ENCODE peak calls at places on chromosomes 7 and 10, in five cellular contexts. D is adipocyte, W is H7, K is tibial nerve, V is astrocyte of the spinal cord. B is an unnamed sample.

GRCh38 chr10:24292304-24293291 is 83.7 kb downstream of the KIAA1217 start:
- DNase-seq in K (no peak), V (no peak), W (no peak), D (no peak), B (no peak)

GRCh38 chr10:31940839-31941653 is 12.4 kb upstream of the ARHGAP12 start:
- DNase-seq in W (no peak), K (no peak), D (peak), V (peak), B (peak)

GRCh38 chr10:94409016-94409657 is 6.8 kb downstream of the TBC1D12 start:
- DNase-seq in V (no peak), K (no peak), D (no peak), W (no peak), B (no peak)

GRCh38 chr7:35762781-35763180 is 38.1 kb upstream of the SEPTIN7 start:
- DNase-seq in K (no peak), D (no peak), V (no peak), W (no peak), B (no peak)

GRCh38 chr7:68744036-68744435 is 854.2 kb upstream of the AUTS2 start:
- DNase-seq in K (no peak), D (no peak), V (no peak), W (no peak), B (no peak)

GRCh38 chr10:118734477-118734876 is 20.3 kb downstream of the CACUL1 start:
- DNase-seq in V (no peak), W (no peak), D (no peak), K (no peak), B (no peak)

GRCh38 chr10:124010563-124011131 is 82.8 kb downstream of the CHST15 start:
- DNase-seq in V (no peak), D (peak), W (peak), K (no peak), B (no peak)

GRCh38 chr10:46550076-46550790 is 6.2 kb downstream of the GPRIN2 start:
- DNase-seq in D (no peak), K (no peak), W (peak), V (no peak), B (no peak)

GRCh38 chr10:125502276-125502675 is 180.7 kb downstream of the TEX36 start:
- DNase-seq in W (no peak), D (no peak), K (no peak), V (no peak), B (no peak)

GRCh38 chr7:28408974-28409715 is 3.2 kb upstream of the CREB5 start:
- DNase-seq in V (peak), W (peak), D (peak), K (peak), B (peak)

GRCh38 chr7:80288175-80289122 is 153.8 kb downstream of the GNAI1 start:
- DNase-seq in V (peak), K (no peak), D (no peak), W (no peak), B (peak)

GRCh38 chr10:17025444-17026295 is 103.9 kb downstream of the CUBN start:
- DNase-seq in D (peak), W (no peak), K (no peak), V (peak), B (peak)

GRCh38 chr7:105016083-105017075 is 2.4 kb downstream of the KMT2E start:
- DNase-seq in K (no peak), D (peak), W (no peak), V (peak), B (no peak)

GRCh38 chr7:55127135-55127551 is 108.3 kb downstream of the EGFR start:
- DNase-seq in D (peak), V (no peak), W (no peak), K (no peak), B (no peak)

GRCh38 chr10:94989192-94989591 is 50.7 kb downstream of the CYP2C9 start:
- DNase-seq in K (no peak), D (no peak), V (no peak), W (no peak), B (no peak)

GRCh38 chr10:99695761-99696160 is 36.2 kb downstream of the COX15 start:
- DNase-seq in V (peak), D (peak), K (no peak), W (no peak), B (no peak)

GRCh38 chr10:123798856-123799255 is 92.8 kb downstream of the CPXM2 start:
- DNase-seq in W (no peak), K (no peak), V (no peak), D (no peak), B (no peak)

GRCh38 chr7:97179454-97180104 is 62.1 kb downstream of the SDHAF3 start:
- DNase-seq in K (peak), D (peak), W (peak), V (peak), B (peak)

GRCh38 chr7:117158941-117159705 is 163.7 kb downstream of the WNT2 start:
- DNase-seq in V (peak), D (peak), K (no peak), W (no peak), B (no peak)

GRCh38 chr7:40329601-40330153 is 194.9 kb downstream of the SUGCT start:
- DNase-seq in K (no peak), W (peak), V (peak), D (peak), B (no peak)

GRCh38 chr10:125006921-125007391 is 65.0 kb downstream of the ZRANB1 start:
- DNase-seq in D (peak), V (no peak), K (no peak), W (no peak), B (peak)

GRCh38 chr10:69359089-69360025 is 57.4 kb downstream of the TACR2 start:
- DNase-seq in D (peak), W (no peak), K (no peak), V (peak), B (peak)

GRCh38 chr10:121437596-121437995 is 160.6 kb downstream of the FGFR2 start:
- DNase-seq in K (no peak), V (no peak), W (no peak), D (no peak), B (no peak)

GRCh38 chr10:5832946-5833345 is 19.7 kb upstream of the GDI2 start:
- DNase-seq in V (no peak), W (no peak), D (no peak), K (no peak), B (no peak)

GRCh38 chr7:129530881-129531391 is 28.6 kb downstream of the SMKR1 start:
- DNase-seq in K (no peak), V (peak), D (peak), W (no peak), B (peak)

GRCh38 chr7:256981-257646 is 32.9 kb upstream of the FOXL3 start:
- DNase-seq in W (no peak), V (no peak), D (no peak), K (no peak), B (no peak)

GRCh38 chr10:5399332-5399731 is 5.3 kb downstream of the TUBAL3 start:
- DNase-seq in D (no peak), V (no peak), W (no peak), K (no peak), B (no peak)

GRCh38 chr7:51276967-51277366 is 39.6 kb downstream of the COBL start:
- DNase-seq in V (no peak), W (no peak), K (no peak), D (no peak), B (no peak)

GRCh38 chr7:19392246-19392645 is 247.0 kb upstream of the FERD3L start:
- DNase-seq in K (no peak), D (peak), W (no peak), V (peak), B (peak)

GRCh38 chr7:150784954-150785353 is 15.2 kb downstream of the TMEM176B start:
- DNase-seq in V (no peak), K (no peak), D (no peak), W (no peak), B (no peak)

GRCh38 chr10:31604141-31604540 is 285.1 kb downstream of the ZEB1 start:
- DNase-seq in V (peak), K (no peak), W (peak), D (peak), B (peak)

GRCh38 chr7:129825554-129826267 is 127.0 kb downstream of the UBE2H start:
- DNase-seq in D (peak), W (peak), V (peak), K (peak), B (no peak)

GRCh38 chr7:44466300-44467216 is 23.9 kb downstream of the NUDCD3 start:
- DNase-seq in D (peak), K (no peak), V (peak), W (no peak), B (peak)

GRCh38 chr7:96219382-96220130 is 102.3 kb downstream of the SLC25A13 start:
- DNase-seq in K (peak), D (peak), V (peak), W (no peak), B (peak)

GRCh38 chr10:71927669-71928592 is 36.3 kb upstream of the CHST3 start:
- DNase-seq in D (peak), V (no peak), W (no peak), K (no peak), B (no peak)

GRCh38 chr7:106871793-106872571 is 6.9 kb downstream of the PIK3CG start:
- DNase-seq in D (no peak), K (no peak), V (no peak), W (no peak), B (no peak)

GRCh38 chr10:22615819-22616499 is 98.4 kb downstream of the PIP4K2A start:
- DNase-seq in V (no peak), W (no peak), D (no peak), K (peak), B (no peak)

GRCh38 chr10:33381897-33382578 is 47.6 kb upstream of the NRP1 start:
- DNase-seq in D (peak), W (peak), K (no peak), V (peak), B (peak)
- H3K4me3 ChIP-seq in D (peak), W (no peak), K (no peak), V (no peak), B (no peak)

GRCh38 chr7:100079024-100079560 is 2.4 kb downstream of the ZNF3 start:
- DNase-seq in V (no peak), W (no peak), D (no peak), K (no peak), B (no peak)
- H3K4me3 ChIP-seq in V (no peak), W (no peak), D (no peak), K (no peak), B (no peak)

GRCh38 chr10:30055094-30055701 is 4.2 kb downstream of the JCAD start:
- DNase-seq in D (peak), K (peak), V (no peak), W (no peak), B (peak)
- H3K4me3 ChIP-seq in D (peak), K (no peak), V (no peak), W (no peak), B (no peak)

DNA sequence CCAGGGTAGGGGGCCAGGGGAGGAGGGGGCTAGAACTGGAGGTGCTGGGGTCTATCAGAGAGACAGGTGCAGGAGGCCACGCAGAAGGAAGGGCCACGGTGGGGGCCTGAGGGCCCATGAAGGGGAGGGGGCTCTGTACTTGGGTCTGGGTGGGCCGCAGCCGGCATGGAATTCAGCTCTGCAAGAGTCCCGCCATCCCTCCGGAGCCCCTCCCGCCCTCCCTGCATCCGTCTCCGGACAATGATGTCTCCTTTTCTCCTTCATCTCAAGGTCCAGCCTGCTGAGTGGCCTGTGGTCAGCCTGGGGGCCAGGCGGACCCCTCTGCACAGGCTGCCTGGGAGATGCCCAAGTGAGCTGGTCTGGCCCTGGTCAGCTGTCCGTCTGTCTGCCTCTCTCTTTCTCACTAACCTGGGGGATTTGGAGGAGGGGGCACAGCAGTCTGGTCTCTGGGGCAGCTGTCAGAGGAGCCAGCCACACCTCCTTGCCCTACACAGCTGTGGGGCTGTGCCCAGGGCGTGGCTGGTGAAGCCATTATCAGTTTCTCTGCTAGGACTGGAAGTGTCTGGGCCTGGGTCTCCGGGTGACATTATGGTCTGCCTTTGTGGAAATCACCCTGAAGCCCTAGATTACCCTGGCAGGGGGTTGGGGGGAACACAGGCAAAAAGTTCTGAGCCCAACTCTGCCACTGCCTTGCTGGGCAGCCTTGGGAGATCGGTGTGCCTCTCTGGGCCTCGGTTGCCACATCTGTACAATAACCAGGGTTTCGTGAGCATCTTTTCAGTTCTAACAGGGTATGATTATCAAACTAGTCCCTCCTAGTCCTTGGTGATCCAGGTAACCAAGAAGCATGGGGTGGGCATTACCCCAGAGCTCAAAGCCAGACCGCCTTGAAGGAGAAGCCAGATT is 19.0 kb upstream of the HSPB1 start:
- DNase-seq in W (peak), K (no peak), V (no peak), D (no peak), B (no peak)
- H3K4me3 ChIP-seq in W (peak), K (no peak), V (no peak), D (no peak), B (peak)

DNA sequence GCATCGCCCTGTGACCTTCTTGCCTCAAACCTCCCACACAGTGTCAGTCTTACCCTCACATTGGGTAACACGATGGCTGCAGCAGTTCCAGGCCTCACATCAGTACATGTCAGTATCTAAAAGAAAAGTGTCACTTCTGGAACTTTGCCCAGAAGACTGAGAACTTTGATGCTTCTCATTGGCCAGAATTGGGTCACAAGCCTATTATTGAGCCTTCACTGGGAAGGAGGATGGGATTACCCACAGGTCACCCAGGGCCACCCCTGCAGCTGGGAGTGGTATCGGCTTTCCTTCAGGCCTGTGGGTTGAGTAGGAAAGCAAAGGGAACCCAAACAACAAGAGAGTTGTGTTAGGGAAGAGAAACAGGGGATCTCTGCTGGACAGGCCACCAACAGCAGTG is 111.5 kb downstream of the NPY start:
- DNase-seq in D (no peak), V (no peak), K (no peak), W (no peak), B (no peak)
- H3K4me3 ChIP-seq in D (no peak), V (no peak), K (no peak), W (no peak), B (no peak)

DNA sequence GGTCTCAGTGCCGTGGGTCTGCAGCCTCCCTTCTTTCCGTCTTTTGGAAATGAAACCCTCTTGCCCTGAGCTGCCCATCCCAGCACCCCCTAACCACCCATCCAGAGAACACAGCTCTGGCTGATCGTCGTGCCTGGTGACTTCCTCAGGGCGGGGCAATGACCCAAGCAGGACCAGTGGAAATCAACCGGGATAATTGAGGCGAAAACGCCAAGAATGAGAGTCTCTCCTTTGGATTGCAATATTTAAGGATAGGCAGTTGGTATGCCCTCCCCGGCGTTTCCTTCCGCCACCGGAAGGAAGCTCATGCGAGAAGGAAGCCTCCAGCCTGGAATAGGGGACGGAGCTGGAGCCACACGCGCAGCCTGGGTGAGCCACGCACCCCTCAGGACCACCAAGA is 73.7 kb upstream of the PFKP start:
- DNase-seq in W (no peak), K (no peak), D (no peak), V (no peak), B (no peak)
- H3K4me3 ChIP-seq in W (no peak), K (no peak), D (no peak), V (no peak), B (no peak)

GRCh38 chr7:3196629-3197028 is 104.4 kb upstream of the SDK1 start:
- DNase-seq in W (no peak), D (no peak), V (no peak), K (no peak), B (no peak)

GRCh38 chr7:3191545-3191944 is 109.5 kb upstream of the SDK1 start:
- DNase-seq in W (no peak), V (no peak), K (no peak), D (no peak), B (no peak)

GRCh38 chr7:3195160-3195559 is 105.9 kb upstream of the SDK1 start:
- DNase-seq in K (no peak), W (no peak), V (no peak), D (no peak), B (no peak)

GRCh38 chr7:3194501-3195141 is 106.4 kb upstream of the SDK1 start:
- DNase-seq in D (no peak), K (no peak), W (peak), V (peak), B (peak)

DNA sequence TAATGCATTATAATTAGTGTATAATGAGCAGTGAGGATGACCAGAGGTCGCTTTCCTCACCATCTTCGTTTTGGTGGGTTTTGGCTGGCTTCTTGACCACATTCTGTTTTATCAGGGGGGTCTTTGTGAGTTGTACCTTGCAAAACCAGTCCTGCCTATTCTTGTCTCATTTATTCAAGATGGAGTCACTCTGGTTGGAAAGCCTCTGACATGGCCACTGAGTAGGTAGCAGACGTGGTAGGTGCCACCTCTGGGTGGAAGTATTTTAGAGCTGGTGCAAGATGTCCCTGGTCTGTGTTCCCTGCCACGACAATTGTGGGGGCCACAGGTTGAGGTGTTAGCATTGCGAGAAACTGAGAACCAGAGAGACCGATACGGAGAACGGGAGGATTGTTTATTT is 107.3 kb upstream of the SDK1 start:
- DNase-seq in K (no peak), D (no peak), V (no peak), W (no peak), B (no peak)
- H3K4me3 ChIP-seq in K (no peak), D (no peak), V (no peak), W (no peak), B (no peak)

GRCh38 chr10:49115796-49116508 is 630 bp upstream of the VSTM4 start:
- DNase-seq in K (no peak), V (no peak), D (no peak), W (no peak), B (no peak)
- H3K4me3 ChIP-seq in K (no peak), V (peak), D (peak), W (peak), B (peak)

GRCh38 chr7:121080257-121080912 is 91.9 kb downstream of the CPED1 start:
- DNase-seq in D (no peak), V (no peak), K (no peak), W (no peak), B (no peak)

GRCh38 chr7:121081327-121081936 is 92.9 kb downstream of the CPED1 start:
- DNase-seq in W (peak), K (peak), D (peak), V (peak), B (no peak)

GRCh38 chr7:121078701-121079227 is 90.3 kb downstream of the CPED1 start:
- DNase-seq in K (no peak), D (no peak), V (no peak), W (no peak), B (no peak)

GRCh38 chr7:121080913-121081326 is 92.4 kb downstream of the CPED1 start:
- DNase-seq in V (no peak), D (no peak), K (no peak), W (no peak), B (no peak)

GRCh38 chr7:121079425-121080169 is 91.1 kb downstream of the CPED1 start:
- DNase-seq in K (no peak), W (no peak), V (peak), D (peak), B (no peak)
- H3K4me3 ChIP-seq in K (no peak), W (no peak), V (no peak), D (no peak), B (no peak)

DNA sequence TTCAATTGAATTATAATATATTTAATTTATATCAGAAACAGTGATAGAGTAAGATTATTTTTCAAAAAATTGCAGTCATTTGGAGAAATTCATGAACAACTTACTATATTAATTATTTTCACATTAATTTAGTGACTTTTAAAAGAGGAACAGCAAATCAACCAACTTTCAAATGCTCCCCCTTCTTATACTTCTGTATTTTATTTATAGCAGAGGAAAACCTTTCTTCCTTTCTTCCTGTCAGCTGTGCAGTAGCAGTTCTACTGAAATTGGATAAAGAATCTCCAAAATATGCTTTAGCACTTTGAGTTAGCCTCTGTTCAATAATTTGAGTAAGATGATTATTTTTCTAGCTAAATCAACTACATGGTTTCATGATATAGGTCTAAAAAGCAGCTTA is 158.5 kb upstream of the HDAC9 start:
- DNase-seq in D (no peak), V (no peak), W (no peak), K (no peak), B (no peak)
- H3K4me3 ChIP-seq in D (no peak), V (no peak), W (no peak), K (no peak), B (no peak)

B was measured in skeletal muscle cell.